ENCODE peak calls at places on chromosomes 1 and 21, in five cellular contexts. J is GM12878, C is K562, O is A549, E is HepG2. M is an unnamed sample.

GRCh38 chr1:160748182-160748876 is 9.3 kb downstream of the SLAMF7 start:
- DNase-seq in C (peak), J (no peak), E (no peak), O (peak), M (no peak)

GRCh38 chr1:24186993-24187790 is at the start of gene IFNLR1:
- DNase-seq in C (peak), E (peak), O (peak), J (no peak), M (peak)

GRCh38 chr1:177355575-177355974 is 184.8 kb downstream of the BRINP2 start:
- DNase-seq in J (no peak), C (no peak), E (peak), O (no peak), M (peak)

GRCh38 chr1:29121516-29121937 is 2.2 kb downstream of the TMEM200B start:
- DNase-seq in E (no peak), O (no peak), C (no peak), J (no peak), M (peak)

GRCh38 chr1:62826892-62827291 is 43.0 kb downstream of the ATG4C start:
- DNase-seq in O (no peak), J (no peak), C (no peak), E (no peak), M (no peak)

GRCh38 chr1:159492575-159493323 is 43.1 kb downstream of the OR10J5 start:
- DNase-seq in O (peak), J (no peak), C (no peak), E (no peak), M (no peak)

GRCh38 chr1:234891427-234891826 is 237.2 kb downstream of the TOMM20 start:
- DNase-seq in E (peak), C (no peak), O (no peak), J (no peak), M (no peak)

GRCh38 chr1:55718758-55719671 is 503.9 kb upstream of the USP24 start:
- DNase-seq in C (no peak), O (peak), J (no peak), E (peak), M (peak)

GRCh38 chr1:110201157-110201825 is 8.8 kb upstream of the KCNC4 start:
- DNase-seq in C (no peak), O (no peak), E (no peak), J (no peak), M (no peak)

GRCh38 chr1:22611530-22611947 is 24.9 kb upstream of the C1QA start:
- DNase-seq in C (peak), O (no peak), E (peak), J (no peak), M (peak)

GRCh38 chr1:43267291-43267805 is 2.4 kb upstream of the TMEM125 start:
- DNase-seq in E (no peak), C (no peak), J (no peak), O (no peak), M (no peak)

GRCh38 chr1:10251325-10252103 is 41.1 kb downstream of the KIF1B start:
- DNase-seq in C (no peak), E (no peak), O (no peak), J (no peak), M (no peak)

GRCh38 chr1:197915797-197916686 is 1.1 kb upstream of the LHX9 start:
- DNase-seq in J (no peak), O (peak), C (peak), E (peak), M (peak)

GRCh38 chr21:28091500-28091899 is 901.2 kb downstream of the LTN1 start:
- DNase-seq in J (no peak), O (no peak), E (no peak), C (no peak), M (no peak)
- TF ChIP-seq ESRRA in J (no peak), O (no peak), E (no peak), C (no peak), M (no peak)

GRCh38 chr1:243884603-243885002 is 34.6 kb upstream of the AKT3 start:
- DNase-seq in O (no peak), J (no peak), E (no peak), C (no peak), M (no peak)

GRCh38 chr1:243882276-243882675 is 32.2 kb upstream of the AKT3 start:
- DNase-seq in J (no peak), E (no peak), C (no peak), O (no peak), M (no peak)

GRCh38 chr1:243885806-243886205 is 35.8 kb upstream of the AKT3 start:
- DNase-seq in J (no peak), C (no peak), E (no peak), O (no peak), M (no peak)

GRCh38 chr1:243883551-243883950 is 33.5 kb upstream of the AKT3 start:
- DNase-seq in J (no peak), C (no peak), O (no peak), E (no peak), M (no peak)
- TF ChIP-seq ESRRA in J (no peak), C (no peak), O (no peak), E (no peak), M (no peak)

GRCh38 chr21:15604424-15604823 is 125.4 kb upstream of the USP25 start:
- DNase-seq in O (no peak), C (no peak), J (no peak), E (no peak), M (no peak)
- TF ChIP-seq ESRRA in O (no peak), C (no peak), J (no peak), E (no peak), M (no peak)

DNA sequence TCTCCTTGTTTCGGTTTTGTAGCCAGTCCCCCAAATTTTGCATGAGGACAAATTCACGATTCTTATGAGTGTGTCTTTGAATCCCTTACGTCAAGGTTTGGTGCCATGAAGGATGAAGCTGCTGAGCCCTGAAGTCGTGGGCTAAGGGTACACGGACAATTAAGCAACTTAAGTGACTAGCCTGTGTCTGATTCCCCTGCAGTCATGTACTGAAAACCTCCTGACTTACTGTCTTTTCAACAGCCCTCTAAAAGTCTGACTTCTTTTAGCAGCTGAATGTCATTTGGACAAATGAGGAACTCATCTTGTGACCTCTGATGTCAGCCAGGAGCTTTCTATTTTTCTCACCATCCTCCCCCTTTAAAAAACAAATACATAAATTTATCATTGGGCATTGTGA is 27.1 kb upstream of the C1orf105 start:
- DNase-seq in C (no peak), O (no peak), E (no peak), J (no peak), M (no peak)
- TF ChIP-seq ESRRA in C (no peak), O (no peak), E (no peak), J (no peak), M (no peak)

GRCh38 chr1:113943028-113943811 is 14.1 kb downstream of the HIPK1 start:
- DNase-seq in E (no peak), J (no peak), O (no peak), C (no peak), M (no peak)

GRCh38 chr1:113941245-113941559 is 12.1 kb downstream of the HIPK1 start:
- DNase-seq in E (no peak), J (no peak), O (no peak), C (no peak), M (no peak)

GRCh38 chr1:113938192-113938591 is 9.1 kb downstream of the HIPK1 start:
- DNase-seq in J (no peak), O (no peak), C (no peak), E (no peak), M (no peak)

GRCh38 chr1:113942527-113942926 is 13.4 kb downstream of the HIPK1 start:
- DNase-seq in E (no peak), O (no peak), J (no peak), C (no peak), M (no peak)

GRCh38 chr1:113940365-113941244 is 11.5 kb downstream of the HIPK1 start:
- DNase-seq in E (no peak), O (no peak), C (no peak), J (no peak), M (no peak)
- TF ChIP-seq ESRRA in E (no peak), O (no peak), C (no peak), J (no peak), M (no peak)

M was measured in WTC11.